ENCODE peak calls at places on chromosomes 12 and 14, in six cellular contexts. One of them, this sample, is unnamed.

GRCh38 chr12:46855760-46856159 is 30.0 kb upstream of the SLC38A4 start:
- DNase-seq in uterus: no peak
- DNase-seq in GM12878: no peak
- DNase-seq in body of pancreas: no peak
- DNase-seq in GM20000: no peak
- DNase-seq in dorsolateral prefrontal cortex: no peak
- DNase-seq in this sample: no peak

GRCh38 chr12:47964102-47964723 is 817 bp downstream of the TMEM106C start:
- DNase-seq in uterus: peak
- DNase-seq in GM12878: no peak
- DNase-seq in body of pancreas: peak
- DNase-seq in GM20000: no peak
- DNase-seq in dorsolateral prefrontal cortex: no peak
- DNase-seq in this sample: no peak

GRCh38 chr14:85529803-85530574 is at the start of gene FLRT2:
- DNase-seq in uterus: peak
- DNase-seq in GM12878: no peak
- DNase-seq in body of pancreas: peak
- DNase-seq in GM20000: peak
- DNase-seq in dorsolateral prefrontal cortex: peak
- DNase-seq in this sample: no peak

GRCh38 chr14:63857467-63858030 is 4.7 kb downstream of the SYNE2 start:
- DNase-seq in uterus: no peak
- DNase-seq in GM12878: no peak
- DNase-seq in body of pancreas: no peak
- DNase-seq in GM20000: no peak
- DNase-seq in dorsolateral prefrontal cortex: no peak
- DNase-seq in this sample: no peak

GRCh38 chr12:119182701-119183493 is 4.2 kb downstream of the HSPB8 start:
- DNase-seq in uterus: no peak
- DNase-seq in GM12878: no peak
- DNase-seq in body of pancreas: no peak
- DNase-seq in GM20000: no peak
- DNase-seq in dorsolateral prefrontal cortex: no peak
- DNase-seq in this sample: no peak

GRCh38 chr12:131091413-131091975 is 137.8 kb downstream of the ADGRD1 start:
- DNase-seq in uterus: peak
- DNase-seq in GM12878: peak
- DNase-seq in body of pancreas: no peak
- DNase-seq in GM20000: peak
- DNase-seq in dorsolateral prefrontal cortex: peak
- DNase-seq in this sample: peak

GRCh38 chr12:18951219-18951618 is 178.3 kb upstream of the PLEKHA5 start:
- DNase-seq in uterus: no peak
- DNase-seq in GM12878: no peak
- DNase-seq in body of pancreas: no peak
- DNase-seq in GM20000: no peak
- DNase-seq in dorsolateral prefrontal cortex: no peak
- DNase-seq in this sample: no peak

GRCh38 chr12:117166107-117166506 is 24.2 kb downstream of the FBXO21 start:
- DNase-seq in uterus: no peak
- DNase-seq in GM12878: no peak
- DNase-seq in body of pancreas: no peak
- DNase-seq in GM20000: no peak
- DNase-seq in dorsolateral prefrontal cortex: no peak
- DNase-seq in this sample: no peak

GRCh38 chr14:37588956-37589737 is 5.9 kb downstream of the FOXA1 start:
- DNase-seq in uterus: no peak
- DNase-seq in GM12878: no peak
- DNase-seq in body of pancreas: no peak
- DNase-seq in GM20000: no peak
- DNase-seq in dorsolateral prefrontal cortex: no peak
- DNase-seq in this sample: no peak

GRCh38 chr14:39426605-39427004 is 5.6 kb downstream of the FBXO33 start:
- DNase-seq in uterus: no peak
- DNase-seq in GM12878: no peak
- DNase-seq in body of pancreas: no peak
- DNase-seq in GM20000: peak
- DNase-seq in dorsolateral prefrontal cortex: no peak
- DNase-seq in this sample: no peak
- TF ChIP-seq CTCF in uterus: peak
- TF ChIP-seq CTCF in GM12878: peak
- TF ChIP-seq CTCF in body of pancreas: no peak
- TF ChIP-seq CTCF in GM20000: no peak
- TF ChIP-seq CTCF in dorsolateral prefrontal cortex: no peak
- TF ChIP-seq CTCF in this sample: peak

DNA sequence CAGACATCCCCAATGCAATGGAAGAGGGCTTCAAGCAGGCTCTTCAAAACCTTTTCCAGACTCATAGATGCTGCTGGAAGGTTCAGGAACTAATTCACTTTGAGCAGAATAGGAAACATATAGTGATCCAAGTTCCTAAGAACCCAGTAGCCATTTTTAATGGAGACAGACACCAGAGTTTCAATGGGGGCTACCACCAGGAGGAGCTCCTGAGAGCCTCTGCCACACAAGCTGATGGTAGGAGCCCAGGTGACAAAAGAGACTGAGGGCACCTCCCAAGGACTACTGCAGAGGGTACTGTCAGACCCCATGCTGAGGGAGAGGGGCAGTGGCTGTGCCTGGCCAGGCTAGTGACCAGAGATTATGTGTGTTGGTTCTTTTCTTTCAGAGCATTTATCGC is 45.9 kb downstream of the IFNG start:
- DNase-seq in uterus: no peak
- DNase-seq in GM12878: no peak
- DNase-seq in body of pancreas: no peak
- DNase-seq in GM20000: no peak
- DNase-seq in dorsolateral prefrontal cortex: no peak
- DNase-seq in this sample: peak
- TF ChIP-seq CTCF in uterus: no peak
- TF ChIP-seq CTCF in GM12878: peak
- TF ChIP-seq CTCF in body of pancreas: no peak
- TF ChIP-seq CTCF in GM20000: peak
- TF ChIP-seq CTCF in dorsolateral prefrontal cortex: no peak
- TF ChIP-seq CTCF in this sample: peak

GRCh38 chr12:50084775-50085614 is at the start of gene SMARCD1:
- DNase-seq in uterus: peak
- DNase-seq in GM12878: peak
- DNase-seq in body of pancreas: peak
- DNase-seq in GM20000: peak
- DNase-seq in dorsolateral prefrontal cortex: peak
- DNase-seq in this sample: peak
- TF ChIP-seq CTCF in uterus: peak
- TF ChIP-seq CTCF in GM12878: peak
- TF ChIP-seq CTCF in body of pancreas: no peak
- TF ChIP-seq CTCF in GM20000: peak
- TF ChIP-seq CTCF in dorsolateral prefrontal cortex: peak
- TF ChIP-seq CTCF in this sample: peak

GRCh38 chr12:114006482-114007425 is 40.6 kb upstream of the RBM19 start:
- DNase-seq in uterus: no peak
- DNase-seq in GM12878: no peak
- DNase-seq in body of pancreas: no peak
- DNase-seq in GM20000: no peak
- DNase-seq in dorsolateral prefrontal cortex: no peak
- DNase-seq in this sample: no peak
- TF ChIP-seq CTCF in uterus: no peak
- TF ChIP-seq CTCF in GM12878: no peak
- TF ChIP-seq CTCF in body of pancreas: no peak
- TF ChIP-seq CTCF in GM20000: no peak
- TF ChIP-seq CTCF in dorsolateral prefrontal cortex: no peak
- TF ChIP-seq CTCF in this sample: no peak

GRCh38 chr12:58920956-58921861 is 905 bp upstream of the LRIG3 start:
- DNase-seq in uterus: peak
- DNase-seq in GM12878: no peak
- DNase-seq in body of pancreas: no peak
- DNase-seq in GM20000: peak
- DNase-seq in dorsolateral prefrontal cortex: no peak
- DNase-seq in this sample: no peak

GRCh38 chr12:58919271-58920101 is 818 bp downstream of the LRIG3 start:
- DNase-seq in uterus: peak
- DNase-seq in GM12878: no peak
- DNase-seq in body of pancreas: peak
- DNase-seq in GM20000: peak
- DNase-seq in dorsolateral prefrontal cortex: peak
- DNase-seq in this sample: peak

GRCh38 chr12:58917699-58918334 is 2.5 kb downstream of the LRIG3 start:
- DNase-seq in uterus: no peak
- DNase-seq in GM12878: no peak
- DNase-seq in body of pancreas: no peak
- DNase-seq in GM20000: peak
- DNase-seq in dorsolateral prefrontal cortex: no peak
- DNase-seq in this sample: no peak

GRCh38 chr12:58918475-58918874 is 1.8 kb downstream of the LRIG3 start:
- DNase-seq in uterus: no peak
- DNase-seq in GM12878: no peak
- DNase-seq in body of pancreas: no peak
- DNase-seq in GM20000: no peak
- DNase-seq in dorsolateral prefrontal cortex: no peak
- DNase-seq in this sample: no peak

DNA sequence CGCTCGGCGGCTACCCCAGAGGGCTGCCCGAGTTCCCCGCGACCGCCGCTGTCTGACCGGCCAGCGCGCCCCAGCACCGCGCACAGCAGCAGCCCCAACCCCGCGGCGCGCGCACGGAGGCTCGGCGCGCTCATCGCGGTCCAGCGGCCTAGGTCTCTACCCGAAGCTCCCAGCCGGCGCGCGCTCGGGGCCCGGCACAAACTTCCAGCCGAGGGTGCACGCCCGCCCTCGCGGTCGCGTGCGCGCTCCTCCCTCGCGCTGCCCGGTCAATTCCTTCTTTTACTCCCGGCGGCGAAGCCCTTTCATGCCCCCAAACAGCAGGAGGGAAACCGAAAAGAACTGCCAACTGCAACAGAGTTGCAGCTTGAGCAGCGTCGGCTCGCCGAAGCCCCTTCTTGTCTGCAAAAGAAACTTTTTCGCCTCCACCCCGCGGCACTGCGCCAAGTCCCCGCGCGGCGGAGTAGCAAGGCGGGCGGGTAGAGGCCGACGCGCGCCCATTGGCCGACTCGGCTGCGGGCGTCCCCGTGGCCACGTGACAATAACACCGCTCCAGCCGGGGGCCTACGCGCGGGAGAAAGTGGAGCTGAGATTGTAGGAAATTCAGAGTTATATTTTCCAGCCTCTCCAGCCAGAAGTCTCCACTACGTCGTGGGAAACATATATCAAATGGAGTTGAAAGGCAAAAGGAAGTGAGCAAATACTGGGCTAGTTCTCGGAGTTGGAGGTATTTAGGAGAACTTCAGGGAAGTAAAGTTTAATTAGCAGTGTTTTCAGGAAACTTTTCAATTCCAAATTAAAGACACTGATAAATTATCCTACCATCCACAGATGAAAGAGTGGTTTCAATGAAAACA is at the start of gene LRIG3:
- DNase-seq in uterus: peak
- DNase-seq in GM12878: no peak
- DNase-seq in body of pancreas: peak
- DNase-seq in GM20000: peak
- DNase-seq in dorsolateral prefrontal cortex: peak
- DNase-seq in this sample: peak
- TF ChIP-seq CTCF in uterus: peak
- TF ChIP-seq CTCF in GM12878: peak
- TF ChIP-seq CTCF in body of pancreas: no peak
- TF ChIP-seq CTCF in GM20000: no peak
- TF ChIP-seq CTCF in dorsolateral prefrontal cortex: peak
- TF ChIP-seq CTCF in this sample: no peak

GRCh38 chr12:12033589-12034223 is 37.0 kb upstream of the BCL2L14 start:
- DNase-seq in uterus: no peak
- DNase-seq in GM12878: no peak
- DNase-seq in body of pancreas: no peak
- DNase-seq in GM20000: no peak
- DNase-seq in dorsolateral prefrontal cortex: no peak
- DNase-seq in this sample: no peak
- TF ChIP-seq CTCF in uterus: no peak
- TF ChIP-seq CTCF in GM12878: no peak
- TF ChIP-seq CTCF in body of pancreas: peak
- TF ChIP-seq CTCF in GM20000: no peak
- TF ChIP-seq CTCF in dorsolateral prefrontal cortex: no peak
- TF ChIP-seq CTCF in this sample: no peak

GRCh38 chr12:69291278-69291593 is 51.9 kb downstream of the CPSF6 start:
- DNase-seq in uterus: no peak
- DNase-seq in GM12878: no peak
- DNase-seq in body of pancreas: no peak
- DNase-seq in GM20000: no peak
- DNase-seq in dorsolateral prefrontal cortex: no peak
- DNase-seq in this sample: no peak
- TF ChIP-seq CTCF in uterus: no peak
- TF ChIP-seq CTCF in GM12878: no peak
- TF ChIP-seq CTCF in body of pancreas: no peak
- TF ChIP-seq CTCF in GM20000: no peak
- TF ChIP-seq CTCF in dorsolateral prefrontal cortex: no peak
- TF ChIP-seq CTCF in this sample: no peak

This sample was measured in GM10248.